ENCODE peak calls at places on chromosome X, in ten cellular contexts. Q, S, E, G, Z, T, O, V, Y and K are unnamed samples.

GRCh38 chrX:1903380-1903935 is 288.6 kb downstream of the ASMT start:
- DNase-seq in G (no peak), O (no peak), Z (no peak), T (no peak), Y (peak; percentile 57), E (no peak), Q (no peak), S (no peak), V (no peak), K (no peak)

GRCh38 chrX:1492421-1493012 is 39.8 kb upstream of the ASMTL start:
- DNase-seq in Z (no peak), S (no peak), T (no peak), G (peak; percentile 36), O (no peak), E (no peak), Q (no peak), Y (no peak), V (no peak), K (no peak)

GRCh38 chrX:81662381-81662780 is 460.5 kb downstream of the SH3BGRL start:
- DNase-seq in Q (no peak), E (no peak), Z (no peak), Y (no peak), V (no peak), T (no peak), S (no peak), G (no peak), O (no peak), K (no peak)

GRCh38 chrX:20620301-20620700 is 353.6 kb upstream of the RPS6KA3 start:
- DNase-seq in G (no peak), Y (no peak), E (no peak), O (no peak), T (no peak), Z (no peak), V (no peak), Q (no peak), S (no peak), K (no peak)

GRCh38 chrX:120016068-120016441 is 61.4 kb downstream of the RHOXF2B start:
- DNase-seq in T (no peak), Z (no peak), Q (no peak), E (no peak), V (no peak), S (no peak), Y (no peak), O (no peak), G (no peak), K (no peak)

GRCh38 chrX:15873566-15873965 is 19.0 kb upstream of the AP1S2 start:
- DNase-seq in O (no peak), Z (no peak), V (no peak), G (no peak), T (no peak), S (no peak), Y (no peak), E (no peak), Q (no peak), K (no peak)

GRCh38 chrX:30643313-30643821 is 9.9 kb upstream of the GK start:
- DNase-seq in G (no peak), E (no peak), O (no peak), Q (no peak), V (no peak), T (no peak), Y (peak; percentile 42), S (no peak), Z (no peak), K (no peak)

GRCh38 chrX:13448941-13449340 is 120.5 kb upstream of the EGFL6 start:
- DNase-seq in S (no peak), G (no peak), E (no peak), V (no peak), Z (no peak), Y (no peak), T (no peak), O (no peak), Q (no peak), K (no peak)

GRCh38 chrX:42220722-42221121 is 297.4 kb upstream of the CASK start:
- DNase-seq in G (no peak), E (no peak), O (no peak), Y (no peak), S (no peak), V (no peak), Q (no peak), T (no peak), Z (no peak), K (no peak)

GRCh38 chrX:65407157-65407626 is 127.4 kb downstream of the LAS1L start:
- DNase-seq in S (no peak), O (no peak), E (no peak), Y (no peak), Q (no peak), V (no peak), Z (peak; percentile 15), G (no peak), T (no peak), K (no peak)

GRCh38 chrX:45749375-45749774 is 548.7 kb upstream of the DIPK2B start:
- DNase-seq in T (no peak), V (no peak), E (no peak), O (no peak), Y (peak; percentile 56), Q (no peak), Z (no peak), G (no peak), S (no peak), K (no peak)

GRCh38 chrX:110944793-110945466 is 149.3 kb upstream of the CHRDL1 start:
- DNase-seq in T (no peak), E (no peak), O (peak; percentile 17), G (no peak), Z (no peak), S (no peak), Q (no peak), Y (no peak), V (no peak), K (peak; percentile 69)

DNA sequence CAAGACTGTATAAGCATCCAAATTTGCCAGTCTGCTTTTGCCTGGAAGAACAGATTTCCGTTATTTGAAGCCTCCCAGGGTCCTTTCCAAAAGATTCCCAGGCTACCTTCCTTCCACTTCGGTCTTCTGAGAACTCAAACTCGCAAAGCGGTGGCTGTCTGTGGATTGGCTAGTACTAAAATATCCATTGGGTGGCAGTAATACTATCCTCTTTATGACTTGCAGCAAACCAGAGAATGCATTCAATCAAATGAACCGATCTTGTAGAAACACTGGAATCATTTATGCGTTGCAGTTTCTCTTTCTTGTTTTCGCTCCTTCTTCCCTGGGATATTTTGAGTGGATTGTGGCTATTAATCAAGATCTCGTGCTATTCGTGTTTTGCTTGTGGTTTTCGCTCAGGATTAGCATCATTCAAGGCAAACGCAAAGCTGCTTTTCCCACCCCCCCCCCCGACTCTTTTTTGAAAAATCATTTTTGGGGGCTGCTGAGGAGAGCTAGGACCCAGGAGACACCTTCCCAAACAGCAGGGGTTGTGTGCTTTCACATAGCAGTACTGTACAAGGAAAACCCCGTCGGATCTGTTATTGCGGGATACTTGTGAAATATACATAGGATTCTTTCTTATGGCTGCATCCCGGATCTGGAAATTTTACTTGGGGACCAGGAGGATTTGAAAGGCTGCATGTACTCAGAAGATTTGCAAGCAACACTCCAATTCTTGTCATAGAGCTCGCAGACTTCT is at the start of gene IL1RAPL1:
- DNase-seq in G (no peak), E (no peak), Z (no peak), S (no peak), Y (peak; percentile 73), T (no peak), Q (no peak), V (no peak), O (no peak), K (peak; percentile 64)
- H3K4me3 ChIP-seq in G (peak within 1 kb of the TSS; percentile 69), E (no peak within 1 kb of the TSS), Z (no peak within 1 kb of the TSS), S (peak within 1 kb of the TSS; percentile 12), Y (peak within 1 kb of the TSS; percentile 74), T (peak within 1 kb of the TSS; percentile 27), Q (no peak within 1 kb of the TSS), V (peak within 1 kb of the TSS; percentile 66), O (no peak within 1 kb of the TSS), K (peak within 1 kb of the TSS; percentile 44)

DNA sequence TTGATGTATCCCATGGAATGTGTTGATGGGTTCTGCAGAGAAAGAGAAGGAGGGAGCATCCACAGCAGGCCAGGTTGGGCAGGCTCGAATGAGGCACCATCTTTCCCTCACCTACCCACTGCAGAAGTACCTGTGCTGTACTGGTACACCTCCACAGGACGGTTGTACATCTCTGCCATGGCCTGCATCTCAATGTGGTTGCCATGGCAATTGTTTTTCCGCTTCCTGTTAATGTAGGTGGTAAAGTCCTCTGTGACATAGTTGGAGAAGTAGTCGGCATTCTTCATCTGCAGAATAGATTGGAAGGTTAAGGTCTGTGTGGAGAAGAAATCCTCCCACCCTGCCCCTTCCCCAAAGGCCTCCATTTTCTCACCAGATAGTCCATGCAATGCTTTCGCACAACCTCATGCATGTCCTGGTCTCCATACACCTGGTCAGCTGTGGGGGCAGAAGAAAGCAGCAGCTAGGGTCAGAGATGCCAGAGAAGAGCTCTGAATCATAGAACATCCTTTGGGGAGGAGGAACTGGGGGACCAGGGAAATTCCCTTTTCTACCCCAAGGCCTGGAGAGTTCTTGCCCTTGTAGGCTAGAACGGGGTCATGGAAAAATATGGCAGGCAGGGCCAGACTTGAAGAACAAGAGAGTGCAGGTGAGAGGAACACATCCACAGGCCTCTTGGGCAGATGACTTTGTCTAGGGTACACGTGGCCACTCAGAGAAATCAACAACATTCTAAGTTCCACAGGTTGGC is 15.9 kb upstream of the PIM2 start:
- DNase-seq in Q (no peak), V (no peak), G (no peak), E (no peak), S (no peak), O (no peak), Y (no peak), Z (peak; percentile 76), T (no peak), K (no peak)
- H3K4me1 ChIP-seq in Q (peaks cover 38% of the 10 kb centered on the region), V (peaks cover 22% of the 10 kb centered on the region), G (no peaks in the 10 kb centered on the region), E (peaks cover 57% of the 10 kb centered on the region), S (peaks cover 4% of the 10 kb centered on the region), O (no peaks in the 10 kb centered on the region), Y (no peaks in the 10 kb centered on the region), Z (peaks cover 64% of the 10 kb centered on the region), T (no peaks in the 10 kb centered on the region), K (no peaks in the 10 kb centered on the region)

GRCh38 chrX:37380920-37381319 is 31.8 kb downstream of the PRRG1 start:
- DNase-seq in T (no peak), O (no peak), Z (no peak), Q (no peak), E (no peak), G (no peak), V (no peak), S (no peak), Y (peak; percentile 48), K (no peak)
- H3K9me3 ChIP-seq in T (no peaks in the 10 kb centered on the region), O (no peaks in the 10 kb centered on the region), Z (no peaks in the 10 kb centered on the region), Q (no peaks in the 10 kb centered on the region), E (no peaks in the 10 kb centered on the region), G (no peaks in the 10 kb centered on the region), V (no peaks in the 10 kb centered on the region), S (no peaks in the 10 kb centered on the region), Y (no peaks in the 10 kb centered on the region), K (no peaks in the 10 kb centered on the region)

DNA sequence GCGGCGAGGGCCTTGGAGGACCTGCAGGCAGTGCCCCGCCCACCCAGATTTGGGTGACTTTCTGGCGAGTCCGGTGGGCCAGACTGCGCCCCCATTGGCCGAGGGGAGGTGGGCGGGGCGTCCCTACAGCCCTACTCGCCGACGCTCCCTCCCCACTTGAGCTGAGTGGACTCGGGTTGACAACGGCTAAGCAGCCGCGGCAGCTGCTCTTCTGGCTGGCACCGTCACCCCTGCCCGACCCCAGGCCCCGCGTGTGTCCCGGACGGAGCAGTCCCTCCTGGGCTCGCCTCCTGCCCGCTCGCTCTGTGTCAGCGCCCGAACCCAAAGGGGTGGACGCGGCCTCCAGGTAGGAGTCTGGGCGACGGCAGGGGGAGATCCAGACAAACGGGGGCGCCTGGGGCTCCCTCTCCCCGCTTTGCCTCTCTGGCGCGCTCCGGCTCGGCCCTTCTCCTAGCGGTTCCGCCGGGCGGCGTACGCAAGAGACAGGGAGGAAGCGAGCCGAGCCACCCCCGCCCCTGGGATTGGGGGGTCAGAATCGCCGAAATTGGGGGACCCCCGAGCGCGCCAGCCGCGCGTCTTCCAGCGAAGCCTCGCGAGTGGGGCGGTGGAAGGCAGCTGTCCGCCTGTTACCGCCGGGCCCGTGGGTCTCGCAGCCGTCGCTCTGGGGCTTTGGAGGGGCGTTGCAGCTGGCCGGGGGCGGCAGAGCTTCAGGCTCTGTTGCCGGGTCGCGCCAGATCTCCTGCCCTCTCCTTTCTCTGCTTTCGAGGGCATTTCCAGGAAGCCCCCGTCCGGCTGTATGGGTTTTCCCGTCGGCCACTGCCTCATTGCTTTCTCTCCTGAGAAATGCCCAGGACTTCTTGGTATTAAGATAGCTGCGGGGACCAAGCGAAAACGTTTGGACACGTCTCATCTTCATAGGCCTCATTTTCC is 46.3 kb downstream of the STARD8 start:
- DNase-seq in Z (peak; percentile 12), O (peak; percentile 59), Y (peak; percentile 75), T (peak; percentile 80), S (peak; percentile 83), V (peak; percentile 86), Q (peak; percentile 86), G (peak; percentile 91), E (no peak), K (peak; percentile 87)
- H3K4me3 ChIP-seq in Z (no peak overlapping the region), O (peak overlapping the region; percentile 39), Y (peak overlapping the region; percentile 75), T (peak overlapping the region; percentile 42), S (peak overlapping the region; percentile 52), V (peak overlapping the region; percentile 77), Q (peak overlapping the region; percentile 62), G (peak overlapping the region; percentile 57), E (no peak overlapping the region), K (peak overlapping the region; percentile 59)